ENCODE peak calls at places on chromosome 14, in seven cellular contexts. G, Q, U, S, K, V and F are unnamed samples.

GRCh38 chr14:36973806-36974442 is 198.5 kb downstream of the SLC25A21 start:
- DNase-seq in V (peak; percentile 83), K (peak; percentile 52), G (no peak), Q (peak; percentile 72), U (no peak), S (no peak), F (peak; percentile 55)

GRCh38 chr14:99534333-99534732 is 53.1 kb downstream of the CCNK start:
- DNase-seq in V (no peak), Q (no peak), K (no peak), U (no peak), S (no peak), G (no peak), F (no peak)

GRCh38 chr14:90491221-90491867 is 94.5 kb downstream of the CALM1 start:
- DNase-seq in K (peak; percentile 6), U (peak; percentile 73), S (no peak), Q (peak; percentile 82), V (peak; percentile 58), G (no peak), F (peak; percentile 36)

GRCh38 chr14:24064091-24064795 is 7.1 kb upstream of the CPNE6 start:
- DNase-seq in K (no peak), V (no peak), U (no peak), G (no peak), S (no peak), Q (no peak), F (no peak)

GRCh38 chr14:83419420-83419819 is 1885.8 kb upstream of the SEL1L start:
- DNase-seq in S (no peak), Q (no peak), K (no peak), G (no peak), U (no peak), V (no peak), F (no peak)

GRCh38 chr14:74348735-74349463 is 628 bp downstream of the VRTN start:
- DNase-seq in U (no peak), K (no peak), G (no peak), V (no peak), Q (no peak), S (no peak), F (no peak)

GRCh38 chr14:28254768-28255167 is 511.8 kb upstream of the FOXG1 start:
- DNase-seq in V (no peak), Q (peak; percentile 0), S (no peak), G (no peak), U (no peak), K (no peak), F (no peak)

GRCh38 chr14:69152181-69152943 is 557 bp downstream of the DCAF5 start:
- DNase-seq in Q (peak; percentile 40), G (no peak), U (no peak), V (no peak), S (no peak), K (no peak), F (no peak)

GRCh38 chr14:38721822-38722431 is 381.1 kb downstream of the SEC23A start:
- DNase-seq in K (no peak), U (no peak), V (peak; percentile 31), S (peak; percentile 69), Q (peak; percentile 43), G (peak; percentile 76), F (peak; percentile 48)

GRCh38 chr14:56117765-56118610 is at the start of gene PELI2:
- DNase-seq in U (peak; percentile 86), K (peak; percentile 54), S (peak; percentile 40), Q (peak; percentile 68), G (peak; percentile 85), V (peak; percentile 73), F (peak; percentile 51)

GRCh38 chr14:103905861-103906456 is 22.3 kb upstream of the TDRD9 start:
- DNase-seq in V (no peak), U (no peak), S (no peak), G (no peak), Q (no peak), K (no peak), F (no peak)

GRCh38 chr14:102317564-102318248 is 1.8 kb upstream of the ZNF839 start:
- DNase-seq in V (no peak), G (no peak), U (no peak), K (no peak), Q (no peak), S (no peak), F (no peak)

GRCh38 chr14:64208981-64209380 is 85.2 kb downstream of the ESR2 start:
- DNase-seq in G (no peak), K (no peak), Q (no peak), U (no peak), S (no peak), V (no peak), F (no peak)

GRCh38 chr14:103056322-103057027 is 874 bp downstream of the CDC42BPB start:
- DNase-seq in V (peak; percentile 55), K (no peak), G (peak; percentile 67), U (no peak), S (no peak), Q (peak; percentile 54), F (peak; percentile 36)

GRCh38 chr14:91927216-91927615 is 20.3 kb downstream of the FBLN5 start:
- DNase-seq in Q (no peak), K (no peak), U (no peak), G (no peak), S (no peak), V (peak; percentile 11), F (no peak)

GRCh38 chr14:55782166-55782565 is 202.2 kb downstream of the KTN1 start:
- DNase-seq in V (peak; percentile 46), K (no peak), G (no peak), Q (peak; percentile 14), U (no peak), S (no peak), F (no peak)

GRCh38 chr14:33834101-33834955 is 116.5 kb downstream of the EGLN3 start:
- DNase-seq in Q (no peak), K (no peak), S (no peak), V (no peak), U (no peak), G (no peak), F (no peak)

GRCh38 chr14:22837059-22837749 is 819 bp downstream of the MMP14 start:
- DNase-seq in V (peak; percentile 63), Q (peak; percentile 68), U (no peak), S (no peak), G (peak; percentile 46), K (no peak), F (peak; percentile 60)

GRCh38 chr14:32478027-32478426 is 148.9 kb downstream of the AKAP6 start:
- DNase-seq in G (no peak), Q (no peak), V (no peak), U (no peak), S (no peak), K (no peak), F (peak; percentile 38)

GRCh38 chr14:101604935-101605767 is 43.9 kb downstream of the DIO3 start:
- DNase-seq in S (no peak), V (no peak), G (no peak), U (no peak), Q (no peak), K (no peak), F (no peak)

GRCh38 chr14:62691613-62692489 is 353.4 kb downstream of the KCNH5 start:
- DNase-seq in K (peak; percentile 88), S (no peak), V (peak; percentile 97), U (no peak), G (peak; percentile 70), Q (peak; percentile 87), F (peak; percentile 28)

GRCh38 chr14:63205850-63206249 is 1.6 kb downstream of the RHOJ start:
- DNase-seq in S (no peak), K (no peak), U (no peak), G (no peak), V (peak; percentile 28), Q (peak; percentile 49), F (no peak)

GRCh38 chr14:99320105-99320572 is 48.1 kb upstream of the BCL11B start:
- DNase-seq in Q (peak; percentile 6), G (peak; percentile 69), U (no peak), S (no peak), V (peak; percentile 8), K (no peak), F (peak; percentile 20)

GRCh38 chr14:63632932-63633514 is 8.6 kb downstream of the WDR89 start:
- DNase-seq in G (no peak), V (peak; percentile 44), Q (peak; percentile 41), U (no peak), S (no peak), K (no peak), F (peak; percentile 40)

GRCh38 chr14:78448483-78449094 is 278.4 kb downstream of the NRXN3 start:
- DNase-seq in S (peak; percentile 23), Q (peak; percentile 34), K (no peak), U (no peak), V (no peak), G (peak; percentile 68), F (peak; percentile 10)

DNA sequence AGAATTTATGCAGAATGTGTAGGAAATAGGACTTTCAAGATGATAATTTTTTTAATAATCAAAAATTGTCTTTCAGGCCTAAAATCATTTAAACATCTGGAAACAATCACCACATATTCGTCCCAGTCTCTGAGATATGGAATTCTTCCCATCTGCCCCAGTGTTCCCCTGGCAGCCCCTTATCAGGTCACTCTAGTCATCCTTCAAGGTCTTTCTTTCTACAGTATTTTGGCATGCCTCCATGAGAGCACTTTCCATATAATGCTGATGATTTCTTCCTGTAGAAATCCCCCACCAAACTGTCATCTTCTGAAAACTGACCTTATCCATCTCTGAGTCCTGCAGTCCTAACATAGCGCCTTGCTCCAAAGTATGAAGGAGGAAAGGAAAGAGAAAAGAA is 422.1 kb downstream of the RPS29 start:
- DNase-seq in U (no peak), S (no peak), G (no peak), K (no peak), V (no peak), Q (no peak), F (no peak)
- TF ChIP-seq CTCF in U (no peak), S (no peak), G (no peak), K (no peak), V (no peak), Q (no peak), F (no peak)

GRCh38 chr14:93033983-93034670 is 81.6 kb downstream of the ITPK1 start:
- DNase-seq in U (no peak), G (peak; percentile 44), S (no peak), V (no peak), K (no peak), Q (no peak), F (no peak)
- TF ChIP-seq CTCF in U (peak; percentile 55), G (no peak), S (no peak), V (peak; percentile 34), K (peak; percentile 48), Q (peak; percentile 32), F (peak; percentile 77)

GRCh38 chr14:50052517-50052916 is 63.9 kb downstream of the VCPKMT start:
- DNase-seq in V (no peak), K (no peak), U (no peak), S (no peak), Q (no peak), G (no peak), F (no peak)

GRCh38 chr14:50050171-50050570 is 66.2 kb downstream of the VCPKMT start:
- DNase-seq in U (no peak), S (no peak), Q (no peak), G (no peak), K (no peak), V (no peak), F (no peak)

GRCh38 chr14:50051106-50051505 is 65.3 kb downstream of the VCPKMT start:
- DNase-seq in K (no peak), V (no peak), S (no peak), G (no peak), U (no peak), Q (no peak), F (peak; percentile 36)

GRCh38 chr14:50049703-50050102 is 66.7 kb downstream of the VCPKMT start:
- DNase-seq in S (no peak), K (no peak), G (no peak), U (no peak), V (no peak), Q (no peak), F (no peak)

GRCh38 chr14:50051706-50052105 is 64.7 kb downstream of the VCPKMT start:
- DNase-seq in V (no peak), G (no peak), S (no peak), Q (no peak), K (no peak), U (no peak), F (no peak)
- TF ChIP-seq CTCF in V (no peak), G (no peak), S (no peak), Q (no peak), K (no peak), U (no peak), F (no peak)

GRCh38 chr14:70317969-70318634 is 41.4 kb downstream of the COX16 start:
- DNase-seq in G (peak; percentile 59), K (peak; percentile 20), Q (peak; percentile 70), U (no peak), S (no peak), V (peak; percentile 61), F (peak; percentile 64)
- TF ChIP-seq CTCF in G (peak; percentile 52), K (peak; percentile 64), Q (peak; percentile 55), U (peak; percentile 84), S (no peak), V (peak; percentile 63), F (peak; percentile 69)